ENCODE peak calls at places on chromosomes 3 and 15, in six cellular contexts. S, Z, E, T, C and Y are unnamed samples.

GRCh38 chr3:122974764-122975162 is 52.8 kb downstream of the SEMA5B start:
- DNase-seq in S (no peak), Z (no peak), E (no peak), T (no peak), C (no peak), Y (no peak)

GRCh38 chr3:78830466-78830865 is 937.3 kb downstream of the ROBO1 start:
- DNase-seq in S (no peak), Z (no peak), E (no peak), T (no peak), C (no peak), Y (no peak)

GRCh38 chr15:96992817-96993216 is 662.3 kb downstream of the NR2F2 start:
- DNase-seq in S (no peak), Z (no peak), E (no peak), T (no peak), C (no peak), Y (no peak)

GRCh38 chr3:124833710-124834332 is 53.3 kb downstream of the ITGB5 start:
- DNase-seq in S (no peak), Z (no peak), E (no peak), T (no peak), C (no peak), Y (no peak)

GRCh38 chr15:90994059-90994416 is 297 bp downstream of the PRC1 start:
- DNase-seq in S (no peak), Z (no peak), E (no peak), T (peak; percentile 10), C (peak; percentile 88), Y (no peak)

GRCh38 chr3:44993471-44994205 is 17.6 kb downstream of the EXOSC7 start:
- DNase-seq in S (no peak), Z (no peak), E (no peak), T (no peak), C (no peak), Y (no peak)

GRCh38 chr15:98503970-98504369 is 144.4 kb upstream of the IGF1R start:
- DNase-seq in S (no peak), Z (no peak), E (peak; percentile 28), T (no peak), C (no peak), Y (no peak)

GRCh38 chr3:58161435-58162398 is 49.1 kb downstream of the DNASE1L3 start:
- DNase-seq in S (no peak), Z (no peak), E (no peak), T (no peak), C (no peak), Y (no peak)

GRCh38 chr3:81816473-81817260 is 55.2 kb upstream of the GBE1 start:
- DNase-seq in S (no peak), Z (no peak), E (no peak), T (no peak), C (no peak), Y (peak; percentile 13)

GRCh38 chr3:45509038-45509767 is 85.3 kb upstream of the LIMD1 start:
- DNase-seq in S (no peak), Z (no peak), E (no peak), T (no peak), C (no peak), Y (no peak)

GRCh38 chr15:65912235-65912634 is 42.9 kb downstream of the RAB11A start:
- DNase-seq in S (peak; percentile 58), Z (no peak), E (no peak), T (no peak), C (no peak), Y (no peak)

GRCh38 chr15:74809951-74810350 is 2.7 kb upstream of the LMAN1L start:
- DNase-seq in S (no peak), Z (no peak), E (no peak), T (no peak), C (no peak), Y (no peak)

GRCh38 chr15:41634072-41634628 is 26.1 kb upstream of the MGA start:
- DNase-seq in S (no peak), Z (no peak), E (no peak), T (no peak), C (no peak), Y (no peak)

GRCh38 chr3:152356870-152357276 is 88.1 kb downstream of the MBNL1 start:
- DNase-seq in S (no peak), Z (no peak), E (no peak), T (no peak), C (no peak), Y (no peak)

GRCh38 chr15:42010434-42010833 is 10.4 kb downstream of the PLA2G4E start:
- DNase-seq in S (no peak), Z (no peak), E (no peak), T (no peak), C (no peak), Y (peak; percentile 47)

GRCh38 chr15:79311901-79312553 is 1.1 kb downstream of the TMED3 start:
- DNase-seq in S (no peak), Z (no peak), E (no peak), T (no peak), C (no peak), Y (no peak)

GRCh38 chr15:79310612-79310984 is 314 bp upstream of the TMED3 start:
- DNase-seq in S (no peak), Z (no peak), E (no peak), T (no peak), C (no peak), Y (no peak)

GRCh38 chr15:79314186-79314585 is 3.3 kb downstream of the TMED3 start:
- DNase-seq in S (no peak), Z (no peak), E (no peak), T (no peak), C (no peak), Y (no peak)

GRCh38 chr15:79308874-79309273 is 2.0 kb upstream of the TMED3 start:
- DNase-seq in S (no peak), Z (no peak), E (no peak), T (no peak), C (no peak), Y (no peak)

DNA sequence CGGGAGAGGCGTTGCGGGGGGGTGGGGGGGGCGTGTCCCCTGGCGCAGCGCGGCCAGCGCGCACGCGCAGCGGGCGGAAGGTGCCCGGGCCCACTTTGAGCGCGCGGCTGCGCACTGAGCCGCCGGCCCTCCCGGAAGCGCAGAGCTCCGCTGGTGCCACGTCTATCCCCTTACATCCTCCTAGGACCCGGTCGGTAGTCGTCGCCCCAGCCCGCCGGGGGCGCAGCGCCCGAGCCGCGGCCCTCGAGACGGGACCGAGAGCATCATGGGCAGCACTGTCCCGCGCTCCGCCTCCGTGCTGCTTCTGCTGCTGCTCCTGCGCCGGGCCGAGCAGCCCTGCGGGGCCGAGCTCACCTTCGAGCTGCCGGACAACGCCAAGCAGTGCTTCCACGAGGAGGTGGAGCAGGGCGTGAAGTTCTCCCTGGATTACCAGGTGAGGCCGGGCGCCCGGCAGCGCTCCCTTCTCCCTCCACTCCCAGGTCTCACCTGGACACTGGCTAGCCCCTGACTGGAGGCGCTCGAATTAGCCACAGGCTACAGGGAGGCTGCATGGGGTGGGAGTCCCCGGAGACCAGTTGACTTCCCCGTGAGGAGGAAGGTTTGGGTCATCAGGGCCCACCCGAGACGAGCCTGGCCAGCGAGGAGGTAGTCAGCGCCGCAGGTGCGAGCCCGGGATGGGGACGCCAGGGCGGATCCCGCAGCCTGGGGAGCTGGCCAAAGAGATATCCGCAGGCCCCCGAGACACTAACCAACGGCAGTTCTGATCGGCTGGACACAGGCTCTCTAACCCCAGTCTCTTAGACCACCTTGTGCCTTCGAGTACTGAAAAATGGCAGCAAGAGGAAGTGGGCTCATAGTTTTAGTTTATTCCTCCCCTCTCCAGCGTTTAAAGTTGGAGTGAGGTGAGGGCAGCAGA is at the start of gene TMED3:
- DNase-seq in S (no peak), Z (peak; percentile 93), E (peak; percentile 41), T (peak; percentile 68), C (peak; percentile 96), Y (peak; percentile 97)
- TF ChIP-seq POLR2A in S (no peak), Z (no peak), E (no peak), T (peak; percentile 64), C (no peak), Y (peak; percentile 60)

GRCh38 chr3:160667452-160667851 is 9.5 kb upstream of the ARL14 start:
- DNase-seq in S (no peak), Z (no peak), E (no peak), T (no peak), C (no peak), Y (no peak)
- TF ChIP-seq POLR2AphosphoS5 in S (no peak), Z (no peak), E (no peak), T (no peak), C (no peak), Y (no peak)

GRCh38 chr3:111069974-111070751 is 1.5 kb upstream of the NECTIN3 start:
- DNase-seq in S (no peak), Z (peak; percentile 79), E (no peak), T (peak; percentile 10), C (no peak), Y (no peak)

GRCh38 chr3:111068574-111068973 is 3.0 kb upstream of the NECTIN3 start:
- DNase-seq in S (no peak), Z (no peak), E (no peak), T (no peak), C (no peak), Y (no peak)

GRCh38 chr3:111072016-111072891 is 638 bp downstream of the NECTIN3 start:
- DNase-seq in S (no peak), Z (peak; percentile 80), E (no peak), T (peak; percentile 11), C (peak; percentile 90), Y (no peak)

GRCh38 chr3:111071257-111072015 is at the start of gene NECTIN3:
- DNase-seq in S (no peak), Z (peak; percentile 91), E (peak; percentile 77), T (peak; percentile 93), C (peak; percentile 95), Y (peak; percentile 45)

DNA sequence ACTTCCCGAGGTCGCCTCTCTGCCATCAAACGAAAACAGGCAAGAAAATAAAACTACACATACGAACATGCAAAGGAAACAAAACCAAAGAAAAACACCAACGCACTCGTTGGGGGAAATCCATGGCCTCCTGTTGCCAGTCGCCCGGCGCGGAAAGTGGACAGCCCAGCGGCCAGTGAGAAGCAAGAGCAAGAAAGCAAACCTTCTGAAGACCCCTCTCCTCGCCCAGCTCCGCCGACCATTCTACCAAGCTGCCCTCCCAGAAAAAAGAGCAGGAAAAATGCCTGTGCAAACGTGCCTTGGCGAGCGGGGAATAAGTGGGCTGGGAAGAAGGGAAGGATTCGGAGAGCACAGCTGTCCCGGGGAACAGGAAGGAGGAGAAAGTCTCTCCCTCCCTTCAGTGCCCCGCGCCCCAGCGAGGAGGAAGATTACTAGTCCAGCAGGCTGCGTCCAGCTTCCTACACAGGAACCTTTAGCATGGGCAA is 802 bp upstream of the NECTIN3 start:
- DNase-seq in S (no peak), Z (no peak), E (peak; percentile 49), T (no peak), C (peak; percentile 69), Y (no peak)
- TF ChIP-seq POLR2A in S (no peak), Z (no peak), E (no peak), T (no peak), C (no peak), Y (no peak)

DNA sequence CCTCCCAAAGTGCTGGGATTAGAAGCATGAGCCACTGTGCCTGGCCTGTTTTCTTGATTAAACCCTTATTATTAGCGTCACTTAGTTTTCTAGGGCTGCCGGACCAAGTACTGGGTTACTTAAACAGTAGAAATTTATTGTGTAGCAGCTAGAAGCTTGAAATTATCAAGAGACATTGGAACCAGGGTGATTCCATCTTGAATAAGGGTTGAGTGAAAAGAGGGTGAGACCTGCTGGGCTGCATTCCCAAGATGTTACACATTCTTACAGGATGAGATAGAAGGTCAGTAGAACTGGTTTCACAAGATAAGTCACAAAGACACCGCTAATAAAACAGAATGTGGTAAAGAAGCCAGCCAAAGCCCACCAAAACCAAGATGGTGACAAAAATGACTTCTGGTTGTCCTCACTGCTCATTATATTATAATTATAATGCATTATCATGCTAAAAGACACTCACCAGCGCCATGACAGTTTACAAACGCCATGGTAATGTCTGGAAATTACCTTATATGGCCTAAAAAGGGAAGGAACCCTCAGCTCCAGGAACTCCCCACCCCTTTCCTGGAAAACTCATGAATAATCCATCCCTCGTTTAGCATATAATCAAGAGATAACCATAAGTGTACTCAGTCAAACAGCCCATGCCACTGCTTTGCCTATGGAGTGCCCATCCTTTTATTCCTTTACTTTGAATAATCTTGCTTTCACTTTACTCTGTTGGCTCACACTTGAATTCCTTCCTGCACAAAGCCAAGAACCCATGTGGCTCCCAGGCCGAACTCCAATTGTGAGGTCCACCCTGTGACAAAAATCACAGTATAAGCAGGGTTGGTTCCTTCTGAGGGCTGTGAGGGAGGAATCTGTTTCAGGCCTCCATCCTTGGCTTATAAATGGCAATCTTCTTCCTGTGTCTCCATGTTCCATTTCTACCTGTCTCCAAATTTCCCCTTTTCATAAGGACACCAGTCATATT is 18.9 kb upstream of the FSTL1 start:
- DNase-seq in S (no peak), Z (no peak), E (peak; percentile 64), T (peak; percentile 59), C (no peak), Y (no peak)
- TF ChIP-seq POLR2AphosphoS5 in S (no peak), Z (no peak), E (no peak), T (peak; percentile 76), C (no peak), Y (no peak)